ENCODE peak calls at places on chromosomes 5 and 9, in ten cellular contexts. Y, G, B, V, L, M, P, F, J and N are unnamed samples.

GRCh38 chr9:110691002-110691549 is 22.5 kb downstream of the MUSK start:
- DNase-seq in Y (no peak), G (no peak), B (peak; percentile 47), V (no peak), L (no peak), M (peak; percentile 4), P (no peak), F (no peak), J (no peak), N (no peak)

GRCh38 chr5:37720550-37720952 is 119.3 kb downstream of the GDNF start:
- DNase-seq in Y (no peak), G (no peak), B (no peak), V (no peak), L (no peak), M (no peak), P (no peak), F (no peak), J (no peak), N (no peak)

GRCh38 chr5:62460578-62460983 is 48.0 kb downstream of the IPO11 start:
- DNase-seq in Y (no peak), G (peak; percentile 38), B (peak; percentile 76), V (no peak), L (no peak), M (peak; percentile 79), P (no peak), F (no peak), J (no peak), N (peak; percentile 32)

GRCh38 chr5:7850533-7851239 is at the start of gene CFAP90:
- DNase-seq in Y (peak; percentile 25), G (peak; percentile 38), B (peak; percentile 25), V (no peak), L (no peak), M (no peak), P (peak; percentile 91), F (peak; percentile 33), J (no peak), N (no peak)

GRCh38 chr5:73820321-73820720 is 194.3 kb downstream of the ARHGEF28 start:
- DNase-seq in Y (no peak), G (no peak), B (no peak), V (no peak), L (no peak), M (no peak), P (no peak), F (no peak), J (no peak), N (no peak)

GRCh38 chr9:97484134-97484533 is 17.3 kb upstream of the TMOD1 start:
- DNase-seq in Y (no peak), G (no peak), B (no peak), V (no peak), L (no peak), M (no peak), P (no peak), F (no peak), J (no peak), N (no peak)

GRCh38 chr9:77802512-77803293 is 154.6 kb upstream of the GNA14 start:
- DNase-seq in Y (no peak), G (no peak), B (no peak), V (no peak), L (no peak), M (no peak), P (no peak), F (no peak), J (no peak), N (no peak)

GRCh38 chr9:35162605-35163315 is 951 bp downstream of the UNC13B start:
- DNase-seq in Y (no peak), G (no peak), B (no peak), V (no peak), L (no peak), M (no peak), P (no peak), F (no peak), J (no peak), N (no peak)

GRCh38 chr9:133278161-133279131 is 3.4 kb upstream of the ABO start:
- DNase-seq in Y (no peak), G (no peak), B (no peak), V (no peak), L (no peak), M (no peak), P (no peak), F (no peak), J (no peak), N (no peak)

GRCh38 chr9:134624119-134624826 is 17.3 kb upstream of the COL5A1 start:
- DNase-seq in Y (no peak), G (no peak), B (no peak), V (no peak), L (no peak), M (no peak), P (no peak), F (no peak), J (no peak), N (no peak)

GRCh38 chr9:136052991-136053756 is 41.9 kb downstream of the NACC2 start:
- DNase-seq in Y (no peak), G (no peak), B (no peak), V (no peak), L (no peak), M (no peak), P (peak; percentile 60), F (no peak), J (no peak), N (no peak)

GRCh38 chr9:75640250-75640649 is 250.2 kb upstream of the PCSK5 start:
- DNase-seq in Y (no peak), G (no peak), B (no peak), V (no peak), L (no peak), M (no peak), P (no peak), F (no peak), J (no peak), N (no peak)

GRCh38 chr5:39191216-39191615 is 28.1 kb downstream of the FYB1 start:
- DNase-seq in Y (no peak), G (no peak), B (no peak), V (no peak), L (no peak), M (no peak), P (no peak), F (no peak), J (no peak), N (no peak)

GRCh38 chr9:128396970-128397613 is 23.6 kb upstream of the CERCAM start:
- DNase-seq in Y (no peak), G (no peak), B (no peak), V (no peak), L (no peak), M (no peak), P (no peak), F (peak; percentile 58), J (no peak), N (no peak)

GRCh38 chr9:130555968-130556367 is 23.4 kb upstream of the FUBP3 start:
- DNase-seq in Y (no peak), G (no peak), B (no peak), V (no peak), L (no peak), M (no peak), P (no peak), F (no peak), J (no peak), N (no peak)

GRCh38 chr9:18675345-18675744 is 201.4 kb downstream of the ADAMTSL1 start:
- DNase-seq in Y (no peak), G (no peak), B (peak; percentile 3), V (no peak), L (no peak), M (no peak), P (no peak), F (no peak), J (no peak), N (no peak)

GRCh38 chr5:98638701-98639100 is 134.8 kb upstream of the RGMB start:
- DNase-seq in Y (no peak), G (no peak), B (no peak), V (no peak), L (no peak), M (no peak), P (no peak), F (no peak), J (no peak), N (no peak)

GRCh38 chr5:53211799-53212198 is 102.2 kb upstream of the MOCS2 start:
- DNase-seq in Y (no peak), G (no peak), B (no peak), V (peak; percentile 45), L (peak; percentile 6), M (no peak), P (no peak), F (no peak), J (no peak), N (no peak)

GRCh38 chr5:7850241-7850532 is 746 bp downstream of the CFAP90 start:
- DNase-seq in Y (no peak), G (peak; percentile 27), B (no peak), V (no peak), L (no peak), M (no peak), P (peak; percentile 88), F (no peak), J (no peak), N (no peak)

GRCh38 chr5:112475747-112476435 is 56.8 kb upstream of the EPB41L4A start:
- DNase-seq in Y (no peak), G (no peak), B (no peak), V (no peak), L (no peak), M (no peak), P (no peak), F (no peak), J (no peak), N (no peak)

GRCh38 chr5:134132372-134133212 is 18.1 kb downstream of the TCF7 start:
- DNase-seq in Y (peak; percentile 56), G (peak; percentile 70), B (no peak), V (no peak), L (peak; percentile 88), M (no peak), P (peak; percentile 24), F (peak; percentile 9), J (peak; percentile 74), N (no peak)

GRCh38 chr5:142981886-142982820 is 212.0 kb downstream of the ARHGAP26 start:
- DNase-seq in Y (no peak), G (no peak), B (peak; percentile 83), V (peak; percentile 86), L (no peak), M (no peak), P (peak; percentile 90), F (peak; percentile 84), J (no peak), N (peak; percentile 30)

GRCh38 chr9:73116880-73117279 is 34.8 kb upstream of the ANXA1 start:
- DNase-seq in Y (no peak), G (no peak), B (no peak), V (no peak), L (no peak), M (no peak), P (no peak), F (no peak), J (no peak), N (no peak)

GRCh38 chr5:103800728-103801127 is 238.1 kb upstream of the NUDT12 start:
- DNase-seq in Y (no peak), G (no peak), B (no peak), V (no peak), L (no peak), M (no peak), P (no peak), F (no peak), J (no peak), N (no peak)

GRCh38 chr9:34406219-34406618 is 29.5 kb upstream of the MYORG start:
- DNase-seq in Y (no peak), G (no peak), B (no peak), V (no peak), L (no peak), M (no peak), P (no peak), F (no peak), J (no peak), N (no peak)

GRCh38 chr9:113823421-113823820 is 52.7 kb upstream of the ZNF618 start:
- DNase-seq in Y (no peak), G (no peak), B (no peak), V (no peak), L (no peak), M (no peak), P (no peak), F (no peak), J (no peak), N (no peak)

GRCh38 chr5:39186722-39187539 is 32.4 kb downstream of the FYB1 start:
- DNase-seq in Y (no peak), G (no peak), B (no peak), V (no peak), L (no peak), M (no peak), P (no peak), F (no peak), J (no peak), N (no peak)

GRCh38 chr5:53508125-53508524 is 27.7 kb downstream of the FST start:
- DNase-seq in Y (no peak), G (no peak), B (no peak), V (no peak), L (no peak), M (no peak), P (no peak), F (no peak), J (no peak), N (no peak)